ENCODE peak calls at places on chromosomes 16 and 17, in nine cellular contexts. One of them, this sample, is unnamed.

GRCh38 chr16:15466886-15467781 is 32.7 kb downstream of the BMERB1 start:
- DNase-seq in NCI-H1105: no peak
- DNase-seq in T-helper 2 cell: no peak
- DNase-seq in AG20443: no peak
- DNase-seq in stimulated activated CD8-positive, alpha-beta memory T cell treated with anti-CD3 and anti-CD28 coated beads, Interleukin-7, amount 100 ng/mL, for 1 hour: no peak
- DNase-seq in HL-60: no peak
- DNase-seq in T-helper 1 cell: no peak
- DNase-seq in Calu3: no peak
- DNase-seq in ELR: peak
- DNase-seq in this sample: peak

GRCh38 chr16:51268237-51268636 is 117.2 kb upstream of the SALL1 start:
- DNase-seq in NCI-H1105: no peak
- DNase-seq in T-helper 2 cell: no peak
- DNase-seq in AG20443: no peak
- DNase-seq in stimulated activated CD8-positive, alpha-beta memory T cell treated with anti-CD3 and anti-CD28 coated beads, Interleukin-7, amount 100 ng/mL, for 1 hour: no peak
- DNase-seq in HL-60: no peak
- DNase-seq in T-helper 1 cell: no peak
- DNase-seq in Calu3: no peak
- DNase-seq in ELR: no peak
- DNase-seq in this sample: no peak

GRCh38 chr17:8468988-8469387 is 33.3 kb downstream of the NDEL1 start:
- DNase-seq in NCI-H1105: no peak
- DNase-seq in T-helper 2 cell: no peak
- DNase-seq in AG20443: no peak
- DNase-seq in stimulated activated CD8-positive, alpha-beta memory T cell treated with anti-CD3 and anti-CD28 coated beads, Interleukin-7, amount 100 ng/mL, for 1 hour: no peak
- DNase-seq in HL-60: no peak
- DNase-seq in T-helper 1 cell: no peak
- DNase-seq in Calu3: no peak
- DNase-seq in ELR: no peak
- DNase-seq in this sample: no peak

GRCh38 chr16:50273888-50274770 is 7.8 kb downstream of the ADCY7 start:
- DNase-seq in NCI-H1105: no peak
- DNase-seq in T-helper 2 cell: peak
- DNase-seq in AG20443: no peak
- DNase-seq in stimulated activated CD8-positive, alpha-beta memory T cell treated with anti-CD3 and anti-CD28 coated beads, Interleukin-7, amount 100 ng/mL, for 1 hour: peak
- DNase-seq in HL-60: peak
- DNase-seq in T-helper 1 cell: peak
- DNase-seq in Calu3: no peak
- DNase-seq in ELR: no peak
- DNase-seq in this sample: no peak

GRCh38 chr17:9332164-9332527 is 243.5 kb downstream of the STX8 start:
- DNase-seq in NCI-H1105: no peak
- DNase-seq in T-helper 2 cell: no peak
- DNase-seq in AG20443: no peak
- DNase-seq in stimulated activated CD8-positive, alpha-beta memory T cell treated with anti-CD3 and anti-CD28 coated beads, Interleukin-7, amount 100 ng/mL, for 1 hour: no peak
- DNase-seq in HL-60: no peak
- DNase-seq in T-helper 1 cell: no peak
- DNase-seq in Calu3: no peak
- DNase-seq in ELR: peak
- DNase-seq in this sample: no peak

GRCh38 chr16:67928147-67928546 is 3.5 kb downstream of the CTRL start:
- DNase-seq in NCI-H1105: no peak
- DNase-seq in T-helper 2 cell: no peak
- DNase-seq in AG20443: no peak
- DNase-seq in stimulated activated CD8-positive, alpha-beta memory T cell treated with anti-CD3 and anti-CD28 coated beads, Interleukin-7, amount 100 ng/mL, for 1 hour: no peak
- DNase-seq in HL-60: no peak
- DNase-seq in T-helper 1 cell: no peak
- DNase-seq in Calu3: no peak
- DNase-seq in ELR: no peak
- DNase-seq in this sample: no peak

GRCh38 chr17:73634629-73635028 is 9.6 kb downstream of the SDK2 start:
- DNase-seq in NCI-H1105: no peak
- DNase-seq in T-helper 2 cell: no peak
- DNase-seq in AG20443: no peak
- DNase-seq in stimulated activated CD8-positive, alpha-beta memory T cell treated with anti-CD3 and anti-CD28 coated beads, Interleukin-7, amount 100 ng/mL, for 1 hour: no peak
- DNase-seq in HL-60: no peak
- DNase-seq in T-helper 1 cell: no peak
- DNase-seq in Calu3: no peak
- DNase-seq in ELR: no peak
- DNase-seq in this sample: no peak

GRCh38 chr16:11546522-11547485 is 39.9 kb downstream of the LITAF start:
- DNase-seq in NCI-H1105: no peak
- DNase-seq in T-helper 2 cell: no peak
- DNase-seq in AG20443: peak
- DNase-seq in stimulated activated CD8-positive, alpha-beta memory T cell treated with anti-CD3 and anti-CD28 coated beads, Interleukin-7, amount 100 ng/mL, for 1 hour: no peak
- DNase-seq in HL-60: no peak
- DNase-seq in T-helper 1 cell: no peak
- DNase-seq in Calu3: no peak
- DNase-seq in ELR: peak
- DNase-seq in this sample: peak

GRCh38 chr16:10314811-10315210 is 71.0 kb upstream of the ATF7IP2 start:
- DNase-seq in NCI-H1105: no peak
- DNase-seq in T-helper 2 cell: no peak
- DNase-seq in AG20443: no peak
- DNase-seq in stimulated activated CD8-positive, alpha-beta memory T cell treated with anti-CD3 and anti-CD28 coated beads, Interleukin-7, amount 100 ng/mL, for 1 hour: no peak
- DNase-seq in HL-60: no peak
- DNase-seq in T-helper 1 cell: no peak
- DNase-seq in Calu3: no peak
- DNase-seq in ELR: peak
- DNase-seq in this sample: peak

GRCh38 chr16:85626191-85626951 is 13.2 kb downstream of the GSE1 start:
- DNase-seq in NCI-H1105: peak
- DNase-seq in T-helper 2 cell: no peak
- DNase-seq in AG20443: no peak
- DNase-seq in stimulated activated CD8-positive, alpha-beta memory T cell treated with anti-CD3 and anti-CD28 coated beads, Interleukin-7, amount 100 ng/mL, for 1 hour: no peak
- DNase-seq in HL-60: no peak
- DNase-seq in T-helper 1 cell: no peak
- DNase-seq in Calu3: no peak
- DNase-seq in ELR: no peak
- DNase-seq in this sample: no peak

GRCh38 chr17:6056104-6056503 is 14.1 kb upstream of the WSCD1 start:
- DNase-seq in NCI-H1105: no peak
- DNase-seq in T-helper 2 cell: no peak
- DNase-seq in AG20443: no peak
- DNase-seq in stimulated activated CD8-positive, alpha-beta memory T cell treated with anti-CD3 and anti-CD28 coated beads, Interleukin-7, amount 100 ng/mL, for 1 hour: no peak
- DNase-seq in HL-60: no peak
- DNase-seq in T-helper 1 cell: no peak
- DNase-seq in Calu3: no peak
- DNase-seq in ELR: no peak
- DNase-seq in this sample: no peak

GRCh38 chr17:15981646-15982580 is 17.6 kb downstream of the ZSWIM7 start:
- DNase-seq in NCI-H1105: no peak
- DNase-seq in T-helper 2 cell: no peak
- DNase-seq in AG20443: no peak
- DNase-seq in stimulated activated CD8-positive, alpha-beta memory T cell treated with anti-CD3 and anti-CD28 coated beads, Interleukin-7, amount 100 ng/mL, for 1 hour: no peak
- DNase-seq in HL-60: no peak
- DNase-seq in T-helper 1 cell: no peak
- DNase-seq in Calu3: no peak
- DNase-seq in ELR: peak
- DNase-seq in this sample: no peak

GRCh38 chr16:88378401-88378800 is 4.4 kb upstream of the ZNF469 start:
- DNase-seq in NCI-H1105: no peak
- DNase-seq in T-helper 2 cell: no peak
- DNase-seq in AG20443: no peak
- DNase-seq in stimulated activated CD8-positive, alpha-beta memory T cell treated with anti-CD3 and anti-CD28 coated beads, Interleukin-7, amount 100 ng/mL, for 1 hour: no peak
- DNase-seq in HL-60: no peak
- DNase-seq in T-helper 1 cell: no peak
- DNase-seq in Calu3: no peak
- DNase-seq in ELR: no peak
- DNase-seq in this sample: no peak

GRCh38 chr17:40550608-40551007 is 14.7 kb downstream of the CCR7 start:
- DNase-seq in NCI-H1105: no peak
- DNase-seq in T-helper 2 cell: no peak
- DNase-seq in AG20443: peak
- DNase-seq in stimulated activated CD8-positive, alpha-beta memory T cell treated with anti-CD3 and anti-CD28 coated beads, Interleukin-7, amount 100 ng/mL, for 1 hour: no peak
- DNase-seq in HL-60: no peak
- DNase-seq in T-helper 1 cell: no peak
- DNase-seq in Calu3: no peak
- DNase-seq in ELR: peak
- DNase-seq in this sample: no peak

GRCh38 chr16:50697881-50698767 is 4.7 kb downstream of the NOD2 start:
- DNase-seq in NCI-H1105: no peak
- DNase-seq in T-helper 2 cell: no peak
- DNase-seq in AG20443: peak
- DNase-seq in stimulated activated CD8-positive, alpha-beta memory T cell treated with anti-CD3 and anti-CD28 coated beads, Interleukin-7, amount 100 ng/mL, for 1 hour: no peak
- DNase-seq in HL-60: no peak
- DNase-seq in T-helper 1 cell: peak
- DNase-seq in Calu3: peak
- DNase-seq in ELR: peak
- DNase-seq in this sample: peak

GRCh38 chr16:75340715-75341500 is 89.5 kb upstream of the BCAR1 start:
- DNase-seq in NCI-H1105: no peak
- DNase-seq in T-helper 2 cell: no peak
- DNase-seq in AG20443: peak
- DNase-seq in stimulated activated CD8-positive, alpha-beta memory T cell treated with anti-CD3 and anti-CD28 coated beads, Interleukin-7, amount 100 ng/mL, for 1 hour: no peak
- DNase-seq in HL-60: no peak
- DNase-seq in T-helper 1 cell: no peak
- DNase-seq in Calu3: peak
- DNase-seq in ELR: peak
- DNase-seq in this sample: no peak

GRCh38 chr17:62900096-62900495 is 65.9 kb upstream of the TANC2 start:
- DNase-seq in NCI-H1105: no peak
- DNase-seq in T-helper 2 cell: no peak
- DNase-seq in AG20443: no peak
- DNase-seq in stimulated activated CD8-positive, alpha-beta memory T cell treated with anti-CD3 and anti-CD28 coated beads, Interleukin-7, amount 100 ng/mL, for 1 hour: no peak
- DNase-seq in HL-60: no peak
- DNase-seq in T-helper 1 cell: no peak
- DNase-seq in Calu3: no peak
- DNase-seq in ELR: no peak
- DNase-seq in this sample: no peak